ENCODE peak calls at places on chromosome 10, in five cellular contexts. One of them, this sample, is unnamed.

GRCh38 chr10:132572545-132572937 is 35.0 kb downstream of the INPP5A start:
- DNase-seq in nephron progenitor cell: no peak
- DNase-seq in BJ: no peak
- DNase-seq in D341Med: no peak
- DNase-seq in activated gamma-delta T cell treated with Interleukin-2 at 50 U/mL for 16 hours: no peak
- DNase-seq in this sample: no peak

GRCh38 chr10:126049741-126050140 is 153.4 kb downstream of the FANK1 start:
- DNase-seq in nephron progenitor cell: no peak
- DNase-seq in BJ: peak; percentile 63
- DNase-seq in D341Med: no peak
- DNase-seq in activated gamma-delta T cell treated with Interleukin-2 at 50 U/mL for 16 hours: no peak
- DNase-seq in this sample: no peak

GRCh38 chr10:47048533-47048905 is 137.3 kb downstream of the PTPN20 start:
- DNase-seq in activated gamma-delta T cell treated with Interleukin-2 at 50 U/mL for 16 hours: no peak
- DNase-seq in nephron progenitor cell: no peak
- DNase-seq in BJ: no peak
- DNase-seq in D341Med: no peak
- DNase-seq in this sample: no peak

GRCh38 chr10:31318382-31318853 is 598 bp upstream of the ZEB1 start:
- DNase-seq in BJ: no peak
- DNase-seq in nephron progenitor cell: no peak
- DNase-seq in activated gamma-delta T cell treated with Interleukin-2 at 50 U/mL for 16 hours: peak; percentile 44
- DNase-seq in D341Med: peak; percentile 78
- DNase-seq in this sample: no peak

GRCh38 chr10:50627896-50628295 is 4.1 kb upstream of the SGMS1 start:
- DNase-seq in nephron progenitor cell: no peak
- DNase-seq in activated gamma-delta T cell treated with Interleukin-2 at 50 U/mL for 16 hours: no peak
- DNase-seq in BJ: no peak
- DNase-seq in D341Med: no peak
- DNase-seq in this sample: no peak

GRCh38 chr10:98460837-98461499 is 14.2 kb upstream of the HPS1 start:
- DNase-seq in BJ: peak; percentile 71
- DNase-seq in activated gamma-delta T cell treated with Interleukin-2 at 50 U/mL for 16 hours: no peak
- DNase-seq in D341Med: no peak
- DNase-seq in nephron progenitor cell: no peak
- DNase-seq in this sample: peak; percentile 5

GRCh38 chr10:102988404-102989314 is 70.6 kb downstream of the CNNM2 start:
- DNase-seq in BJ: no peak
- DNase-seq in nephron progenitor cell: no peak
- DNase-seq in D341Med: no peak
- DNase-seq in activated gamma-delta T cell treated with Interleukin-2 at 50 U/mL for 16 hours: no peak
- DNase-seq in this sample: no peak

GRCh38 chr10:119677126-119677525 is 25.9 kb downstream of the BAG3 start:
- DNase-seq in nephron progenitor cell: no peak
- DNase-seq in D341Med: no peak
- DNase-seq in activated gamma-delta T cell treated with Interleukin-2 at 50 U/mL for 16 hours: no peak
- DNase-seq in BJ: peak; percentile 60
- DNase-seq in this sample: no peak

GRCh38 chr10:56319386-56319785 is 41.7 kb downstream of the ZWINT start:
- DNase-seq in D341Med: no peak
- DNase-seq in activated gamma-delta T cell treated with Interleukin-2 at 50 U/mL for 16 hours: no peak
- DNase-seq in BJ: no peak
- DNase-seq in nephron progenitor cell: no peak
- DNase-seq in this sample: no peak

GRCh38 chr10:80528185-80528700 is 9.5 kb upstream of the SH2D4B start:
- DNase-seq in activated gamma-delta T cell treated with Interleukin-2 at 50 U/mL for 16 hours: no peak
- DNase-seq in nephron progenitor cell: no peak
- DNase-seq in D341Med: no peak
- DNase-seq in BJ: no peak
- DNase-seq in this sample: no peak

GRCh38 chr10:11243425-11244222 is 226.0 kb downstream of the CELF2 start:
- DNase-seq in nephron progenitor cell: no peak
- DNase-seq in BJ: peak; percentile 22
- DNase-seq in activated gamma-delta T cell treated with Interleukin-2 at 50 U/mL for 16 hours: no peak
- DNase-seq in D341Med: no peak
- DNase-seq in this sample: no peak

GRCh38 chr10:104642311-104643022 is 1.4 kb downstream of the SORCS3 start:
- DNase-seq in D341Med: peak; percentile 71
- DNase-seq in activated gamma-delta T cell treated with Interleukin-2 at 50 U/mL for 16 hours: no peak
- DNase-seq in nephron progenitor cell: peak; percentile 91
- DNase-seq in BJ: no peak
- DNase-seq in this sample: no peak

GRCh38 chr10:17831896-17832295 is 22.7 kb downstream of the MRC1 start:
- DNase-seq in BJ: no peak
- DNase-seq in nephron progenitor cell: no peak
- DNase-seq in D341Med: no peak
- DNase-seq in activated gamma-delta T cell treated with Interleukin-2 at 50 U/mL for 16 hours: no peak
- DNase-seq in this sample: no peak

GRCh38 chr10:103636996-103637395 is 143.5 kb downstream of the NEURL1 start:
- DNase-seq in activated gamma-delta T cell treated with Interleukin-2 at 50 U/mL for 16 hours: no peak
- DNase-seq in BJ: no peak
- DNase-seq in D341Med: no peak
- DNase-seq in nephron progenitor cell: no peak
- DNase-seq in this sample: no peak

GRCh38 chr10:89367529-89367928 is 10.3 kb upstream of the IFIT1B start:
- DNase-seq in activated gamma-delta T cell treated with Interleukin-2 at 50 U/mL for 16 hours: no peak
- DNase-seq in D341Med: no peak
- DNase-seq in BJ: no peak
- DNase-seq in nephron progenitor cell: no peak
- DNase-seq in this sample: no peak

GRCh38 chr10:31578181-31578852 is 259.3 kb downstream of the ZEB1 start:
- DNase-seq in nephron progenitor cell: no peak
- DNase-seq in activated gamma-delta T cell treated with Interleukin-2 at 50 U/mL for 16 hours: no peak
- DNase-seq in BJ: no peak
- DNase-seq in D341Med: no peak
- DNase-seq in this sample: peak; percentile 42

GRCh38 chr10:30581779-30582380 is 47.7 kb downstream of the LYZL2 start:
- DNase-seq in activated gamma-delta T cell treated with Interleukin-2 at 50 U/mL for 16 hours: peak; percentile 11
- DNase-seq in nephron progenitor cell: peak; percentile 39
- DNase-seq in D341Med: peak; percentile 64
- DNase-seq in BJ: no peak
- DNase-seq in this sample: no peak

GRCh38 chr10:48564466-48565150 is 40.3 kb downstream of the ARHGAP22 start:
- DNase-seq in activated gamma-delta T cell treated with Interleukin-2 at 50 U/mL for 16 hours: no peak
- DNase-seq in nephron progenitor cell: no peak
- DNase-seq in BJ: no peak
- DNase-seq in D341Med: no peak
- DNase-seq in this sample: no peak

GRCh38 chr10:10418397-10418796 is 599.3 kb upstream of the CELF2 start:
- DNase-seq in D341Med: no peak
- DNase-seq in activated gamma-delta T cell treated with Interleukin-2 at 50 U/mL for 16 hours: no peak
- DNase-seq in nephron progenitor cell: no peak
- DNase-seq in BJ: no peak
- DNase-seq in this sample: no peak

GRCh38 chr10:11058014-11058413 is 40.3 kb downstream of the CELF2 start:
- DNase-seq in BJ: no peak
- DNase-seq in D341Med: no peak
- DNase-seq in nephron progenitor cell: no peak
- DNase-seq in activated gamma-delta T cell treated with Interleukin-2 at 50 U/mL for 16 hours: no peak
- DNase-seq in this sample: no peak

GRCh38 chr10:61757525-61758397 is 95.0 kb downstream of the CABCOCO1 start:
- DNase-seq in BJ: no peak
- DNase-seq in activated gamma-delta T cell treated with Interleukin-2 at 50 U/mL for 16 hours: no peak
- DNase-seq in nephron progenitor cell: no peak
- DNase-seq in D341Med: no peak
- DNase-seq in this sample: no peak

GRCh38 chr10:99395750-99396445 is 34.5 kb downstream of the GOT1 start:
- DNase-seq in activated gamma-delta T cell treated with Interleukin-2 at 50 U/mL for 16 hours: no peak
- DNase-seq in nephron progenitor cell: no peak
- DNase-seq in D341Med: no peak
- DNase-seq in BJ: peak; percentile 61
- DNase-seq in this sample: no peak

GRCh38 chr10:108180883-108181282 is 1016.4 kb upstream of the SORCS1 start:
- DNase-seq in D341Med: no peak
- DNase-seq in BJ: no peak
- DNase-seq in activated gamma-delta T cell treated with Interleukin-2 at 50 U/mL for 16 hours: no peak
- DNase-seq in nephron progenitor cell: no peak
- DNase-seq in this sample: no peak

GRCh38 chr10:16866861-16867260 is 49.6 kb upstream of the RSU1 start:
- DNase-seq in D341Med: no peak
- DNase-seq in activated gamma-delta T cell treated with Interleukin-2 at 50 U/mL for 16 hours: no peak
- DNase-seq in nephron progenitor cell: no peak
- DNase-seq in BJ: no peak
- DNase-seq in this sample: no peak

This sample was measured in SHP77.